ENCODE peak calls at places on chromosomes 3 and 15, in eight cellular contexts. T, L, E, R, H, N, B and I are unnamed samples.

GRCh38 chr3:184540777-184541681 is 20.6 kb upstream of the EPHB3 start:
- DNase-seq in E (no peak), H (peak; percentile 88), R (peak; percentile 87), L (peak; percentile 57), T (peak; percentile 64), B (no peak), N (peak; percentile 95), I (peak; percentile 87)

GRCh38 chr3:108006077-108006675 is 84.7 kb downstream of the CD47 start:
- DNase-seq in B (no peak), R (peak; percentile 78), E (no peak), L (no peak), H (no peak), N (no peak), T (peak; percentile 27), I (peak; percentile 82)

GRCh38 chr3:131361464-131362421 is 19.8 kb upstream of the NUDT16 start:
- DNase-seq in B (peak; percentile 14), H (peak; percentile 96), R (peak; percentile 95), L (peak; percentile 66), E (peak; percentile 56), N (peak; percentile 91), T (peak; percentile 81), I (peak; percentile 74)

GRCh38 chr15:42494998-42495360 is 455 bp upstream of the SNAP23 start:
- DNase-seq in L (peak; percentile 48), T (peak; percentile 26), N (no peak), B (no peak), E (no peak), H (no peak), R (peak; percentile 57), I (peak; percentile 73)

GRCh38 chr15:64892850-64893403 is 18.8 kb upstream of the ANKDD1A start:
- DNase-seq in H (peak; percentile 64), R (no peak), L (no peak), E (no peak), B (no peak), N (no peak), T (no peak), I (no peak)

GRCh38 chr3:144164352-144164751 is 192.7 kb downstream of the DIPK2A start:
- DNase-seq in R (no peak), E (no peak), N (no peak), H (no peak), B (no peak), L (no peak), T (no peak), I (no peak)

GRCh38 chr15:37740623-37741141 is 193.8 kb upstream of the TMCO5A start:
- DNase-seq in E (no peak), R (no peak), N (no peak), T (no peak), B (no peak), L (no peak), H (no peak), I (no peak)

GRCh38 chr3:150371741-150372254 is 36.3 kb upstream of the TSC22D2 start:
- DNase-seq in B (no peak), T (peak; percentile 97), L (peak; percentile 60), E (no peak), R (peak; percentile 44), H (no peak), N (no peak), I (peak; percentile 43)

GRCh38 chr15:83295417-83295816 is 11.0 kb upstream of the BNC1 start:
- DNase-seq in E (no peak), N (peak; percentile 7), R (no peak), B (no peak), T (no peak), L (no peak), H (no peak), I (no peak)

GRCh38 chr3:33132019-33132360 is 18.2 kb downstream of the CRTAP start:
- DNase-seq in T (no peak), H (no peak), L (no peak), N (peak; percentile 20), R (no peak), E (no peak), B (no peak), I (no peak)

GRCh38 chr3:14344351-14344750 is 58.1 kb upstream of the SLC6A6 start:
- DNase-seq in H (no peak), T (no peak), B (no peak), E (no peak), R (no peak), N (no peak), L (no peak), I (no peak)

GRCh38 chr15:55267401-55268053 is 22.1 kb downstream of the RAB27A start:
- DNase-seq in R (peak; percentile 69), E (no peak), N (no peak), H (peak; percentile 95), L (no peak), T (no peak), B (no peak), I (no peak)

GRCh38 chr3:196868297-196868661 is 559 bp downstream of the SENP5 start:
- DNase-seq in E (no peak), N (no peak), R (peak; percentile 17), H (no peak), L (peak; percentile 23), B (no peak), T (no peak), I (peak; percentile 5)

GRCh38 chr3:85259748-85260147 is 301.0 kb downstream of the CADM2 start:
- DNase-seq in R (no peak), B (no peak), E (no peak), T (no peak), N (no peak), L (no peak), H (no peak), I (no peak)

GRCh38 chr3:117790256-117790987 is 1080.8 kb downstream of the TUSC7 start:
- DNase-seq in L (no peak), N (no peak), T (no peak), R (no peak), H (no peak), B (no peak), E (no peak), I (no peak)

GRCh38 chr3:29143151-29143550 is 137.7 kb upstream of the RBMS3 start:
- DNase-seq in L (no peak), T (no peak), B (no peak), H (no peak), E (no peak), N (no peak), R (no peak), I (no peak)

GRCh38 chr3:160124224-160124623 is 101.0 kb upstream of the C3orf80 start:
- DNase-seq in H (no peak), B (no peak), E (no peak), R (no peak), N (no peak), T (no peak), L (no peak), I (no peak)

GRCh38 chr15:93089855-93090305 is 869 bp upstream of the RGMA start:
- DNase-seq in H (no peak), L (no peak), B (no peak), R (no peak), T (no peak), N (no peak), E (no peak), I (no peak)
- TF ChIP-seq POLR2A in H (no peak), L (no peak), B (no peak), R (no peak), T (no peak), N (no peak), E (no peak), I (no peak)

GRCh38 chr3:186790261-186790981 is 7.0 kb downstream of the EIF4A2 start:
- DNase-seq in N (no peak), B (no peak), T (peak; percentile 63), R (no peak), H (no peak), E (no peak), L (no peak), I (no peak)
- TF ChIP-seq CTCF in N (no peak), B (no peak), T (no peak), R (no peak), H (no peak), E (no peak), L (no peak), I (no peak)

GRCh38 chr3:49801160-49801559 is 1.5 kb upstream of the CDHR4 start:
- DNase-seq in T (no peak), E (no peak), B (no peak), L (no peak), R (no peak), H (no peak), N (no peak), I (no peak)

GRCh38 chr3:49803464-49804140 is 541 bp downstream of the INKA1 start:
- DNase-seq in H (peak; percentile 90), N (peak; percentile 91), E (no peak), L (no peak), T (no peak), B (no peak), R (peak; percentile 52), I (peak; percentile 78)

GRCh38 chr3:49805367-49805782 is 2.3 kb downstream of the INKA1 start:
- DNase-seq in L (peak; percentile 89), N (peak; percentile 96), T (no peak), E (peak; percentile 79), B (no peak), H (peak; percentile 89), R (peak; percentile 50), I (peak; percentile 89)

GRCh38 chr3:49804141-49805041 is 1.3 kb downstream of the INKA1 start:
- DNase-seq in T (no peak), R (no peak), E (no peak), H (peak; percentile 88), N (no peak), B (no peak), L (no peak), I (no peak)

GRCh38 chr3:49802719-49803463 is at the start of gene INKA1:
- DNase-seq in E (peak; percentile 80), N (peak; percentile 98), T (peak; percentile 81), B (peak; percentile 69), R (peak; percentile 93), H (peak; percentile 99), L (peak; percentile 92), I (peak; percentile 89)
- TF ChIP-seq POLR2A in E (no peak), N (no peak), T (no peak), B (no peak), R (peak; percentile 41), H (peak; percentile 39), L (peak; percentile 16), I (peak; percentile 82)

GRCh38 chr3:66379565-66379964 is 121.3 kb downstream of the LRIG1 start:
- DNase-seq in B (no peak), E (no peak), H (no peak), T (no peak), R (no peak), L (no peak), N (peak; percentile 66), I (no peak)

GRCh38 chr3:66377800-66378199 is 123.0 kb downstream of the LRIG1 start:
- DNase-seq in T (no peak), B (no peak), H (no peak), N (no peak), E (no peak), L (no peak), R (no peak), I (no peak)

GRCh38 chr3:66380200-66380932 is 120.5 kb downstream of the LRIG1 start:
- DNase-seq in R (no peak), B (no peak), E (no peak), L (no peak), N (peak; percentile 76), H (no peak), T (no peak), I (no peak)

GRCh38 chr3:66376568-66376967 is 124.3 kb downstream of the LRIG1 start:
- DNase-seq in L (peak; percentile 62), T (peak; percentile 41), B (no peak), N (no peak), E (no peak), H (no peak), R (peak; percentile 75), I (no peak)

GRCh38 chr3:66378256-66378655 is 122.6 kb downstream of the LRIG1 start:
- DNase-seq in E (no peak), L (no peak), T (peak; percentile 14), R (no peak), N (no peak), H (no peak), B (no peak), I (no peak)
- TF ChIP-seq CTCF in E (peak; percentile 25), L (no peak), T (peak; percentile 25), R (peak; percentile 46), N (no peak), H (peak; percentile 44), B (peak; percentile 21), I (peak; percentile 24)